ENCODE peak calls at places on chromosome 5, in ten cellular contexts. U is ecto neural progenitor cell, C is A549, L is kidney tubule cell, K is posterior cingulate gyrus, O is T-cell, V is Right ventricle myocardium superior, B is hypothalamus, Q is MCF 10A, R is mucosa of descending colon. G is an unnamed sample.

GRCh38 chr5:93076096-93076495 is 504.9 kb downstream of the NR2F1-AS1 start:
- DNase-seq in U (no peak), C (no peak), L (no peak), K (no peak), O (no peak), V (no peak), B (no peak), Q (no peak), R (no peak), G (no peak)

GRCh38 chr5:76601470-76601869 is 21.7 kb downstream of the F2RL2 start:
- DNase-seq in U (no peak), C (peak), L (peak), K (peak), O (no peak), V (no peak), B (no peak), Q (peak), R (no peak), G (no peak)

GRCh38 chr5:1468247-1468612 is 23.0 kb upstream of the SLC6A3 start:
- DNase-seq in U (peak), C (no peak), L (no peak), K (peak), O (no peak), V (peak), B (no peak), Q (no peak), R (peak), G (no peak)

GRCh38 chr5:118906932-118907331 is 81.4 kb downstream of the DTWD2 start:
- DNase-seq in U (no peak), C (no peak), L (peak), K (no peak), O (no peak), V (no peak), B (no peak), Q (no peak), R (no peak), G (no peak)

GRCh38 chr5:140632366-140633080 is 452 bp downstream of the CD14 start:
- DNase-seq in U (no peak), C (no peak), L (peak), K (peak), O (peak), V (peak), B (no peak), Q (peak), R (peak), G (peak)

GRCh38 chr5:159854916-159855315 is 61.4 kb upstream of the ADRA1B start:
- DNase-seq in U (no peak), C (no peak), L (peak), K (no peak), O (no peak), V (no peak), B (no peak), Q (peak), R (no peak), G (no peak)

GRCh38 chr5:132491368-132492364 is 1.1 kb upstream of the IRF1 start:
- DNase-seq in U (peak), C (no peak), L (no peak), K (no peak), O (peak), V (no peak), B (no peak), Q (peak), R (no peak), G (no peak)

GRCh38 chr5:35185518-35185917 is 44.8 kb downstream of the PRLR start:
- DNase-seq in U (no peak), C (no peak), L (peak), K (no peak), O (no peak), V (no peak), B (no peak), Q (no peak), R (no peak), G (no peak)

GRCh38 chr5:142783601-142784291 is 13.6 kb downstream of the ARHGAP26 start:
- DNase-seq in U (peak), C (no peak), L (peak), K (peak), O (peak), V (peak), B (no peak), Q (no peak), R (no peak), G (peak)

GRCh38 chr5:115377468-115378217 is 81.2 kb upstream of the CCDC112 start:
- DNase-seq in U (no peak), C (no peak), L (peak), K (no peak), O (no peak), V (no peak), B (no peak), Q (peak), R (no peak), G (no peak)

GRCh38 chr5:138641547-138642298 is 66.5 kb upstream of the HSPA9 start:
- DNase-seq in U (peak), C (peak), L (peak), K (peak), O (peak), V (peak), B (peak), Q (peak), R (peak), G (peak)

GRCh38 chr5:159184236-159184635 is 25.1 kb downstream of the RNF145 start:
- DNase-seq in U (no peak), C (no peak), L (no peak), K (no peak), O (no peak), V (no peak), B (no peak), Q (no peak), R (no peak), G (no peak)

GRCh38 chr5:178403351-178403750 is 170.7 kb upstream of the PHYKPL start:
- DNase-seq in U (no peak), C (no peak), L (no peak), K (no peak), O (no peak), V (no peak), B (no peak), Q (no peak), R (no peak), G (no peak)

GRCh38 chr5:24644757-24645156 is at the start of gene CDH10:
- DNase-seq in U (peak), C (no peak), L (no peak), K (peak), O (no peak), V (no peak), B (peak), Q (peak), R (no peak), G (no peak)

GRCh38 chr5:128539038-128539429 is 989 bp upstream of the FBN2 start:
- DNase-seq in U (no peak), C (peak), L (peak), K (no peak), O (no peak), V (no peak), B (no peak), Q (peak), R (peak), G (no peak)

GRCh38 chr5:133196441-133197085 is 144.8 kb downstream of the HSPA4 start:
- DNase-seq in U (no peak), C (no peak), L (no peak), K (no peak), O (no peak), V (no peak), B (no peak), Q (no peak), R (no peak), G (no peak)

GRCh38 chr5:1008451-1009358 is at the start of gene NKD2:
- DNase-seq in U (peak), C (peak), L (peak), K (peak), O (no peak), V (peak), B (no peak), Q (no peak), R (peak), G (peak)

GRCh38 chr5:64603676-64604075 is 86.6 kb upstream of the SHISAL2B start:
- DNase-seq in U (no peak), C (no peak), L (no peak), K (no peak), O (no peak), V (no peak), B (no peak), Q (no peak), R (no peak), G (no peak)

GRCh38 chr5:170552486-170553122 is 48.8 kb downstream of the KCNIP1 start:
- DNase-seq in U (peak), C (no peak), L (peak), K (peak), O (no peak), V (peak), B (peak), Q (no peak), R (peak), G (peak)

GRCh38 chr5:149831492-149831891 is 101.4 kb downstream of the PPARGC1B start:
- DNase-seq in U (no peak), C (peak), L (peak), K (no peak), O (no peak), V (no peak), B (no peak), Q (peak), R (no peak), G (no peak)

GRCh38 chr5:65173130-65173525 is 308.6 kb downstream of the ADAMTS6 start:
- DNase-seq in U (no peak), C (no peak), L (no peak), K (no peak), O (no peak), V (no peak), B (no peak), Q (no peak), R (no peak), G (no peak)

GRCh38 chr5:91206734-91207133 is 176.4 kb downstream of the ARRDC3 start:
- DNase-seq in U (no peak), C (no peak), L (peak), K (no peak), O (no peak), V (no peak), B (no peak), Q (peak), R (no peak), G (no peak)

GRCh38 chr5:124847907-124848306 is 101.5 kb upstream of the ZNF608 start:
- DNase-seq in U (no peak), C (no peak), L (no peak), K (no peak), O (no peak), V (no peak), B (no peak), Q (no peak), R (no peak), G (no peak)

GRCh38 chr5:532521-533242 is 8.4 kb upstream of the SLC9A3 start:
- DNase-seq in U (no peak), C (no peak), L (no peak), K (no peak), O (no peak), V (peak), B (no peak), Q (no peak), R (no peak), G (peak)

GRCh38 chr5:116825486-116825885 is 250.9 kb upstream of the SEMA6A start:
- DNase-seq in U (no peak), C (no peak), L (no peak), K (no peak), O (no peak), V (no peak), B (no peak), Q (no peak), R (no peak), G (no peak)

G was measured in left cardiac atrium.